ENCODE peak calls at places on chromosomes 5 and 9, in four cellular contexts. W, J, R and T are unnamed samples.

GRCh38 chr9:9893837-9894236 is 719.0 kb downstream of the PTPRD start:
- DNase-seq in W (no peak), J (no peak), R (no peak), T (no peak)

GRCh38 chr5:178326054-178326715 is 93.6 kb upstream of the PHYKPL start:
- DNase-seq in W (no peak), J (no peak), R (no peak), T (no peak)

GRCh38 chr9:107488400-107489143 is 997 bp downstream of the KLF4 start:
- DNase-seq in W (no peak), J (peak), R (peak), T (no peak)

GRCh38 chr9:77251050-77251449 is 73.7 kb downstream of the VPS13A start:
- DNase-seq in W (no peak), J (no peak), R (no peak), T (no peak)

GRCh38 chr5:142296914-142297417 is 27.9 kb downstream of the SPRY4 start:
- DNase-seq in W (no peak), J (no peak), R (no peak), T (no peak)

GRCh38 chr9:36191290-36191645 is 547 bp downstream of the CLTA start:
- DNase-seq in W (no peak), J (no peak), R (no peak), T (no peak)

GRCh38 chr9:5185220-5185840 is at the start of gene INSL6:
- DNase-seq in W (no peak), J (no peak), R (no peak), T (no peak)

GRCh38 chr5:89851911-89852310 is 557.6 kb downstream of the CETN3 start:
- DNase-seq in W (no peak), J (no peak), R (no peak), T (no peak)

GRCh38 chr9:7592321-7593319 is 207.0 kb downstream of the DMAC1 start:
- DNase-seq in W (no peak), J (no peak), R (no peak), T (peak)

GRCh38 chr5:65874241-65874640 is 52.1 kb upstream of the ERBIN start:
- DNase-seq in W (no peak), J (no peak), R (no peak), T (no peak)

GRCh38 chr9:132069046-132069898 is 10.4 kb downstream of the MED27 start:
- DNase-seq in W (no peak), J (no peak), R (no peak), T (no peak)

GRCh38 chr5:1003296-1003937 is 5.2 kb upstream of the NKD2 start:
- DNase-seq in W (no peak), J (no peak), R (no peak), T (no peak)

GRCh38 chr5:133902521-133903118 is 65.8 kb downstream of the C5orf15 start:
- DNase-seq in W (no peak), J (no peak), R (no peak), T (no peak)

GRCh38 chr5:119220576-119221197 is 135.1 kb upstream of the TNFAIP8 start:
- DNase-seq in W (no peak), J (no peak), R (no peak), T (no peak)

GRCh38 chr5:159184858-159185381 is 24.4 kb downstream of the RNF145 start:
- DNase-seq in W (no peak), J (no peak), R (no peak), T (no peak)

GRCh38 chr5:149028984-149029383 is 33.9 kb downstream of the SH3TC2 start:
- DNase-seq in W (no peak), J (no peak), R (no peak), T (no peak)

GRCh38 chr5:34898258-34898895 is 16.9 kb downstream of the RAD1 start:
- DNase-seq in W (no peak), J (peak), R (peak), T (peak)

DNA sequence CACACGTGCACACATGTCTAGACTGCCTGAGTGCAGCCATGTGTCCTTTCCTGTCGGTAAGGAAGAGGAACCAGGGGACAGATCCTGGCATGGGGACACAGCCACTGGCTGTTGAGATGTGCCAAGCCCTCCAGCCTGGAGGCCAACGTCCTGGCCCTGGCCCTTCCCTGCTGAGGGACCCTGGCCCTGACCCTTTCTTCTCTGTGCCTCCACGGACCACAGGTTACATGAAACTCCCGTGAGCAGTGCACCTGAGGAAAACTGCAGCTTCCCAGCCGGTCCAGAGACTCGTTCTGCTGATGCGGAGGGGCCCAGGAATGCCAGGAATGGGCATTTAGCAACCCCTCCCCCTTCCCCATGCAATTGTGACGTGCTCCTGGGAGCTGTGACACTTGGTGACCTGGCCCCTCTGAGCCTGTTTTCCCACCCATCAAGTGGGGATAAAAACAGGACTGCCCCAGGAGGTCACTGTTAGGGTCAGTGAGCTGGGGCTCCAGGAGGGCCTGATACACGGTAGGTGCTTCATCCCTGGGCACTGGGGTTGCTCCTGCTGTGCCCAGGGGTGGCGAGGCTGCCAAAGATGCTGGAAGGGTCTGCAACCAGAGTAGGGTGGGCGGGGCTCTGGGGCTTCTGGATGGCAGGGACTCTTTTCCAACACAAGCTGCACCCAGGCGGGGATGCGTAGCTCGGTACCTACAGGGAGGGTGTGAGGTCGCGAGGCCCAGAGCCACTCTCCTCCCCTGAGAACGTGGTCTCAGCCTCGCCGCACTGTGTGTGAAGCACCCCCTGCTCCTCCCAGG is 151.5 kb downstream of the C9orf50 start:
- DNase-seq in W (no peak), J (no peak), R (no peak), T (no peak)
- H3K27ac ChIP-seq in W (no peak), J (peak), R (no peak), T (no peak)

GRCh38 chr9:134169166-134169565 is 4.8 kb upstream of the RNU6ATAC start:
- DNase-seq in W (no peak), J (no peak), R (no peak), T (no peak)
- H3K27ac ChIP-seq in W (no peak), J (no peak), R (peak), T (no peak)

GRCh38 chr5:10582512-10582897 is 18.6 kb downstream of the ANKRD33B start:
- DNase-seq in W (no peak), J (no peak), R (no peak), T (no peak)
- H3K27ac ChIP-seq in W (no peak), J (no peak), R (no peak), T (no peak)

GRCh38 chr5:171388816-171389168 is 1.1 kb downstream of the NPM1 start:
- DNase-seq in W (no peak), J (no peak), R (no peak), T (no peak)

GRCh38 chr5:171390883-171391677 is 3.4 kb downstream of the NPM1 start:
- DNase-seq in W (no peak), J (no peak), R (no peak), T (no peak)

GRCh38 chr5:171395042-171395441 is 7.4 kb downstream of the NPM1 start:
- DNase-seq in W (no peak), J (no peak), R (no peak), T (no peak)

GRCh38 chr5:171392585-171393159 is 5.0 kb downstream of the NPM1 start:
- DNase-seq in W (no peak), J (no peak), R (no peak), T (no peak)

DNA sequence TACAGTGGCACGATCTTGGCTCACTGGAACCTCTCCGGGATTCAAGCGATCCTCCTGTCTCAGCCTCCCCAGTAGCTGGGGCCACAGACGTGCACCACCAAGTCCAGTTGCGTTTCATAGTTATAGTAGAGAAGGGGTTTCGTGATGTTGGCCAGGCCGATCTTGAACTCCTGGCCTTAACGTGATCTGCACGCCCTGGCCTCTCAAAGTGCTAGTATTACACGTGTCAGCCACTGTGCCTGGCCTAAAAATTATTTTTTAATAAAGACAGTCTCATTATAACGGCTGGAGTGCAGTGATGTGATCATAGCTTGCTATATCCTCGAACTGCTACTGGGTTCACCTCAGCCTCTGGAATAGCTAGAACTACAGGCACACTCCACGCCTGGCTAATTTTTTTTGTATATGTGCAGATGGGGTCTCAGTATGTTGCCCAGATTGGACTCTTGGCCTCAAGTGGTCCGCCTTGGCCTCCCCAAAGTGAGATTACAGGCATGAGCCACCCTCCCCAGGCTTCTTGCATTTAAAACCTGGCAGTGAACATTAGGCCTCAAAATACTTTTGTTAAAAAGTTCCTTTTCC is 4.4 kb downstream of the NPM1 start:
- DNase-seq in W (no peak), J (no peak), R (no peak), T (no peak)
- H3K27ac ChIP-seq in W (no peak), J (no peak), R (no peak), T (no peak)

GRCh38 chr5:140150201-140150600 is 24.5 kb downstream of the IGIP start:
- DNase-seq in W (no peak), J (no peak), R (no peak), T (no peak)

GRCh38 chr5:140153255-140153654 is 21.7 kb upstream of the CYSTM1 start:
- DNase-seq in W (no peak), J (no peak), R (no peak), T (no peak)

GRCh38 chr5:140151719-140152609 is 23.0 kb upstream of the CYSTM1 start:
- DNase-seq in W (no peak), J (no peak), R (no peak), T (no peak)

GRCh38 chr5:140152610-140152999 is 22.4 kb upstream of the CYSTM1 start:
- DNase-seq in W (no peak), J (no peak), R (no peak), T (no peak)

DNA sequence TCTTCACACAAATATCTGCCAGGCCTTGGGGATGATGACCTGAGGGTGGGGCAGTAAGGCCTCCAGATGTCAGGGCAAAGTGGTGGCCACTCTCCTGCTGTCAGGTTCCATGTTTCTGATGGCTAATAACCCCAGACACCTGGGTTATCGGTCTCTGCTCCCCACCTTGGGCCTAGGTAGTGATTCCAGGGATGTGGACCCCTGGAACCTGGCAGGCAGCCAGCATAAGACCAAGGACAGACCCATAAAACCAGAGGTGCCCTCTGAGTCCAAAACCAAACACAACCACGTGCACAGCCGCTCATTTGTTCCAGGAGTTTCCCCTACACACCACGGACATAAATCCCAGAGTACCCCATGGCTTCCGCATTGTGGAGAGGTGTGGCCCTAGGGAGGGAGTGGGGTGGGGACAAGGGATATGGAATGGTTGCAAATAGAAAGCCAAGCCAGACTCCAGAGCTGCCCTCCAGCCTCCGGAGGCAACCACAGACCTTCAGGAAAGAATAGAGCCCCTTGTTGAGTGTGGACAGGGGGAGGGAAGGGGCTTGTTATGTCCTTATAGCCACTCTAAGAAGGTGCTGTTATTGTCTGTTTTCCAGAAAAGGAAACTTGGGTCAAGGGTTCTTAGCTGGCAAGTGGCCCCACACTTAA is 23.8 kb upstream of the CYSTM1 start:
- DNase-seq in W (no peak), J (no peak), R (no peak), T (no peak)
- H3K27ac ChIP-seq in W (no peak), J (no peak), R (no peak), T (no peak)

GRCh38 chr5:136006164-136006563 is 22.6 kb upstream of the TGFBI start:
- DNase-seq in W (no peak), J (no peak), R (no peak), T (no peak)
- H3K27ac ChIP-seq in W (no peak), J (peak), R (no peak), T (no peak)

GRCh38 chr9:6216002-6216401 is 395 bp downstream of the IL33 start:
- DNase-seq in W (no peak), J (no peak), R (no peak), T (no peak)

GRCh38 chr9:6214451-6214850 is 1.2 kb upstream of the IL33 start:
- DNase-seq in W (no peak), J (no peak), R (no peak), T (no peak)

GRCh38 chr9:6216951-6217350 is 1.3 kb downstream of the IL33 start:
- DNase-seq in W (no peak), J (no peak), R (no peak), T (no peak)

GRCh38 chr9:6215562-6215961 is at the start of gene IL33:
- DNase-seq in W (no peak), J (no peak), R (no peak), T (no peak)

DNA sequence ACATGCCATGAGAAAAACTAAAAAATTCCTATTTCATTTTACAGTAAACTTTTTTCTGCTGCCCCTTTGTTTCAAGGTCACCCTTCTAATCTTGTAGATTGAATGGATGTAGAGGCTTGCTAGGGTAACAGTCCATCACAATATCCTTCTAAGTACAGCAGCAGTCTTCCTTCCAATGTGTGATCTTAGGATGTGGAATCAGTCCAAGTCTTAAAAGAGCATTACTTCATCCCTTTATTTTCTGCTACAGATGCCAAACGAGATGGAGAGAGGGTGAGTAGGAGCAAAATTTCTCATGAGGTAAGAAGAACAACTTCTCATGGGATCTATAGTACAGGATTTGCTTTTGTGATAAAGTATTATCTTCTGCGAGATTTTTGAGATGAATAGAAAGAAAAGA is 704 bp upstream of the IL33 start:
- DNase-seq in W (no peak), J (no peak), R (no peak), T (no peak)
- H3K27ac ChIP-seq in W (no peak), J (no peak), R (no peak), T (no peak)

DNA sequence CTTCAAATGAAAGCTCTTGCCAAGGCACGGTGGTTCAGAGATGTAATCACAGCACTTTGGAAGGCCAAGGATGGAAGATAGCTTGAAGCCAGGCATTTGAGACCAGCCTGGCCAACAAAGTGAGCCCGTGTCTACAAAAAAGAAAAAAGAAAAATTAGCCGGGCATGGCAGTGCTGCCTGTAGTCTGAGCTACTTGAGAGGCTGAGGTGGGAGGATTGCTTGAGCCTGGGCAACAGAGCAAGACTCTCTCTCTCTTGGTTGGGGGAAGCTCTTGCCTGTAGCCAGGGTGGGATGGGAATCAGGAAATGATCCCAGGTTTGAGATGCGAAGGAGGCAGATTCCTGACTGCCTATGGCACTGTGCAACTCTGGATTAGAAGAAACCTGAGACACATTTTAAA is 62.1 kb downstream of the IL6ST start:
- DNase-seq in W (no peak), J (no peak), R (no peak), T (no peak)
- H3K27ac ChIP-seq in W (no peak), J (peak), R (no peak), T (no peak)